ENCODE peak calls at places on chromosome 5, in six cellular contexts. W is IMR-90, E is RWPE2, D is fibroblast of villous mesenchyme, I is psoas muscle, T is GM06990. Z is an unnamed sample.

GRCh38 chr5:3852154-3852930 is 256.7 kb downstream of the IRX1 start:
- DNase-seq in W (no peak), E (no peak), D (no peak), I (no peak), T (no peak), Z (no peak)

GRCh38 chr5:125835293-125836172 is 587.7 kb upstream of the GRAMD2B start:
- DNase-seq in W (peak), E (no peak), D (peak), I (peak), T (peak), Z (peak)

GRCh38 chr5:139637438-139638089 is 10.6 kb upstream of the CXXC5 start:
- DNase-seq in W (peak), E (peak), D (peak), I (peak), T (peak), Z (peak)

GRCh38 chr5:80083115-80083890 is 48.2 kb downstream of the THBS4 start:
- DNase-seq in W (peak), E (no peak), D (peak), I (no peak), T (peak), Z (peak)

GRCh38 chr5:60810438-60811085 is 33.5 kb downstream of the ELOVL7 start:
- DNase-seq in W (no peak), E (no peak), D (no peak), I (no peak), T (no peak), Z (no peak)

GRCh38 chr5:173831196-173831914 is 56.8 kb upstream of the CPEB4 start:
- DNase-seq in W (no peak), E (no peak), D (no peak), I (no peak), T (no peak), Z (no peak)

GRCh38 chr5:40995816-40996586 is 75.1 kb downstream of the MROH2B start:
- DNase-seq in W (no peak), E (no peak), D (no peak), I (no peak), T (no peak), Z (no peak)

GRCh38 chr5:86968311-86968753 is 299.4 kb upstream of the RASA1 start:
- DNase-seq in W (peak), E (no peak), D (peak), I (peak), T (no peak), Z (no peak)

GRCh38 chr5:87524217-87524616 is 111.5 kb upstream of the CCNH start:
- DNase-seq in W (no peak), E (no peak), D (no peak), I (no peak), T (no peak), Z (no peak)

GRCh38 chr5:29795253-29795652 is 1398.2 kb upstream of the CDH6 start:
- DNase-seq in W (no peak), E (no peak), D (no peak), I (no peak), T (no peak), Z (no peak)

GRCh38 chr5:173281910-173282309 is 46.3 kb downstream of the STC2 start:
- DNase-seq in W (peak), E (no peak), D (no peak), I (no peak), T (no peak), Z (no peak)

GRCh38 chr5:145660897-145661650 is 174.1 kb downstream of the PRELID2 start:
- DNase-seq in W (peak), E (no peak), D (peak), I (no peak), T (no peak), Z (no peak)

GRCh38 chr5:112367400-112367799 is 51.7 kb downstream of the EPB41L4A start:
- DNase-seq in W (no peak), E (no peak), D (no peak), I (no peak), T (no peak), Z (no peak)

GRCh38 chr5:169268019-169268418 is 32.9 kb downstream of the SLIT3 start:
- DNase-seq in W (no peak), E (no peak), D (peak), I (no peak), T (no peak), Z (no peak)
- H3K4me3 ChIP-seq in W (no peak), E (no peak), D (no peak), I (no peak), T (no peak), Z (no peak)

GRCh38 chr5:141100243-141100805 is at the start of gene PCDHB3:
- DNase-seq in W (peak), E (no peak), D (peak), I (peak), T (no peak), Z (peak)
- TF ChIP-seq CTCF in W (peak), E (peak), D (peak), I (peak), T (no peak), Z (no peak)

GRCh38 chr5:38710616-38711015 is 135.2 kb upstream of the OSMR start:
- DNase-seq in W (no peak), E (no peak), D (no peak), I (no peak), T (no peak), Z (no peak)
- H3K4me3 ChIP-seq in W (no peak), E (no peak), D (no peak), I (no peak), T (no peak), Z (no peak)

DNA sequence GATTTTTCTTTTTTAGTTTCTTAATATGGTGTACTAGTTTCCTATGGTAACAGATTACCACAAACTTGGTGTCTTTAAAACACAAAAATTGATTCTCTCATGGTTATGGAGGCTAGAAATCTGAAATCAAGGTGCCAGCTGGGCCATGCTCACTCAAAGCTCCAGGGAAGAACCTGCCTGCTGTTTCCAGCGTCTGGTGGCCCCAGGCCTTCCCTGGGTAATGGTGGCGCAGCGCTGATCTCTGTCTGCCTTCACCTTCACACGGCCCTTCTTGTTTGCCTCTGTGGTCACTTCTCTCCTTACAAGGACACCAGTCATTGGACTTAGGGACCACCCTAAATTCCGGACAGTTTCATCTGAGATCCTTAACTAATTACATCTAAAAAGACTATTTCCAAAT is 70.5 kb upstream of the GFPT2 start:
- DNase-seq in W (no peak), E (no peak), D (no peak), I (no peak), T (no peak), Z (no peak)
- TF ChIP-seq CTCF in W (no peak), E (no peak), D (no peak), I (no peak), T (no peak), Z (no peak)

DNA sequence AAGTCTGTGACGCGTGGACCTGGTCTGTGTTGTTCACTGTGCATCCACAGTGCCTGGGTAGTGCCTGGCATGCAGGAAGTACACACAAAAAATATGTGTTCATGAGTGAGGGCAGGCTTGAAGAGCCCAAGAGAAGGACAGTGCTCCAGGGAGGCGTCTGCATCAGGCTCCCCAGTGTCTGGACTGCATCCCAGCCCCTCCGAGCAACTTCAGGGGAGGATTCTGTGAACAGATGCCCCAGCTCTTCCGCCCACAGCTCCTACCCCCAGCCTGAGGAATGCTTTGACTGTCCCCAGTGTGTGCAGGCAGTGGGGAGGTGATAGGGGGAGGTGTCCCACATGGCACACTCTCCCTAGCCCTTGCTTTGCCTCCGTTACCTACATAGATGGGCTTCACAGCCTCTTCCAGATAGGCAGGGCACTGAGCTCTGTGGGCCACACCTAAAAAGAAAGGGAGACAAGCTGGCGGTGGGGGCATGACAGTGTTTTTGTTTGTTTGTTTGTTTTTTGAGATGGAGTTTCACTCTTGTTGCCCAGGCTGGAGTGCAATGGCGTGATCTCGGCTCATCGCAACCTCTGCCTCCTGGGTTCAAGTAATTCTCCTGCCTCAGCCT is 25.4 kb downstream of the IRF1 start:
- DNase-seq in W (no peak), E (peak), D (no peak), I (no peak), T (no peak), Z (no peak)
- H3K4me3 ChIP-seq in W (no peak), E (no peak), D (no peak), I (no peak), T (no peak), Z (no peak)

GRCh38 chr5:103973669-103974068 is 411.1 kb upstream of the NUDT12 start:
- DNase-seq in W (no peak), E (no peak), D (no peak), I (no peak), T (no peak), Z (no peak)
- TF ChIP-seq CTCF in W (peak), E (peak), D (peak), I (no peak), T (no peak), Z (peak)

Z was measured in GM12865.